ENCODE peak calls at places on chromosomes 13 and 19, in nine cellular contexts. One of them, this sample, is unnamed.
A peak's percentile ranks its signal among the peaks of the same experiment; 100 is the strongest.

GRCh38 chr13:36057041-36057440 is 74.1 kb downstream of the DCLK1 start:
- DNase-seq in tibial nerve: no peak
- DNase-seq in ovary: no peak
- DNase-seq in adrenal gland: no peak
- DNase-seq in Peyer's patch: no peak
- DNase-seq in vagina: no peak
- DNase-seq in right lobe of liver: no peak
- DNase-seq in lower leg skin: no peak
- DNase-seq in H1: no peak
- DNase-seq in this sample: no peak

GRCh38 chr19:54231077-54231931 is 8.5 kb upstream of the LILRB3 start:
- DNase-seq in lower leg skin: peak; percentile 96
- DNase-seq in Peyer's patch: peak; percentile 91
- DNase-seq in right lobe of liver: peak; percentile 90
- DNase-seq in ovary: peak; percentile 93
- DNase-seq in tibial nerve: peak; percentile 88
- DNase-seq in adrenal gland: peak; percentile 89
- DNase-seq in vagina: no peak
- DNase-seq in H1: peak; percentile 56
- DNase-seq in this sample: peak; percentile 86

GRCh38 chr19:38142176-38143035 is 81.6 kb downstream of the DPF1 start:
- DNase-seq in ovary: peak; percentile 81
- DNase-seq in adrenal gland: peak; percentile 65
- DNase-seq in Peyer's patch: no peak
- DNase-seq in vagina: no peak
- DNase-seq in H1: peak; percentile 41
- DNase-seq in tibial nerve: peak; percentile 49
- DNase-seq in right lobe of liver: no peak
- DNase-seq in lower leg skin: no peak
- DNase-seq in this sample: peak; percentile 52

GRCh38 chr13:49315036-49315565 is 67.4 kb downstream of the CDADC1 start:
- DNase-seq in tibial nerve: no peak
- DNase-seq in adrenal gland: no peak
- DNase-seq in lower leg skin: peak; percentile 40
- DNase-seq in Peyer's patch: no peak
- DNase-seq in H1: no peak
- DNase-seq in right lobe of liver: no peak
- DNase-seq in ovary: no peak
- DNase-seq in vagina: no peak
- DNase-seq in this sample: no peak

GRCh38 chr13:67619987-67620386 is 389.9 kb upstream of the PCDH9 start:
- DNase-seq in ovary: no peak
- DNase-seq in H1: no peak
- DNase-seq in adrenal gland: no peak
- DNase-seq in vagina: no peak
- DNase-seq in Peyer's patch: no peak
- DNase-seq in lower leg skin: no peak
- DNase-seq in tibial nerve: no peak
- DNase-seq in right lobe of liver: no peak
- DNase-seq in this sample: no peak

GRCh38 chr13:95833713-95834112 is 156.8 kb downstream of the DNAJC3 start:
- DNase-seq in tibial nerve: no peak
- DNase-seq in adrenal gland: no peak
- DNase-seq in Peyer's patch: no peak
- DNase-seq in ovary: no peak
- DNase-seq in vagina: no peak
- DNase-seq in right lobe of liver: no peak
- DNase-seq in lower leg skin: no peak
- DNase-seq in H1: no peak
- DNase-seq in this sample: peak; percentile 20

GRCh38 chr13:114112231-114112825 is 20.1 kb downstream of the RASA3 start:
- DNase-seq in ovary: peak; percentile 13
- DNase-seq in H1: no peak
- DNase-seq in right lobe of liver: peak; percentile 33
- DNase-seq in lower leg skin: peak; percentile 75
- DNase-seq in adrenal gland: peak; percentile 8
- DNase-seq in tibial nerve: no peak
- DNase-seq in Peyer's patch: no peak
- DNase-seq in vagina: no peak
- DNase-seq in this sample: no peak

GRCh38 chr13:112588490-112589297 is 741 bp upstream of the TUBGCP3 start:
- DNase-seq in vagina: no peak
- DNase-seq in ovary: no peak
- DNase-seq in right lobe of liver: no peak
- DNase-seq in lower leg skin: no peak
- DNase-seq in Peyer's patch: no peak
- DNase-seq in H1: no peak
- DNase-seq in tibial nerve: no peak
- DNase-seq in adrenal gland: no peak
- DNase-seq in this sample: peak; percentile 77

GRCh38 chr19:43362179-43362578 is 8.7 kb downstream of the CD177 start:
- DNase-seq in lower leg skin: no peak
- DNase-seq in Peyer's patch: no peak
- DNase-seq in ovary: no peak
- DNase-seq in H1: no peak
- DNase-seq in vagina: no peak
- DNase-seq in adrenal gland: no peak
- DNase-seq in tibial nerve: peak; percentile 16
- DNase-seq in right lobe of liver: no peak
- DNase-seq in this sample: no peak

GRCh38 chr13:99357149-99357596 is 50.0 kb upstream of the GPR183 start:
- DNase-seq in adrenal gland: peak; percentile 84
- DNase-seq in right lobe of liver: no peak
- DNase-seq in H1: no peak
- DNase-seq in ovary: no peak
- DNase-seq in Peyer's patch: no peak
- DNase-seq in tibial nerve: no peak
- DNase-seq in lower leg skin: no peak
- DNase-seq in vagina: no peak
- DNase-seq in this sample: peak; percentile 83

GRCh38 chr19:771332-771785 is 20.4 kb downstream of the MISP start:
- DNase-seq in tibial nerve: no peak
- DNase-seq in vagina: no peak
- DNase-seq in Peyer's patch: no peak
- DNase-seq in adrenal gland: peak; percentile 52
- DNase-seq in ovary: no peak
- DNase-seq in lower leg skin: no peak
- DNase-seq in right lobe of liver: no peak
- DNase-seq in H1: no peak
- DNase-seq in this sample: peak; percentile 83

GRCh38 chr19:3984908-3985642 is at the start of gene EEF2:
- DNase-seq in lower leg skin: peak; percentile 98
- DNase-seq in adrenal gland: peak; percentile 91
- DNase-seq in Peyer's patch: peak; percentile 92
- DNase-seq in ovary: peak; percentile 96
- DNase-seq in vagina: no peak
- DNase-seq in H1: no peak
- DNase-seq in tibial nerve: peak; percentile 88
- DNase-seq in right lobe of liver: peak; percentile 92
- DNase-seq in this sample: peak; percentile 98
- TF ChIP-seq POLR2A in lower leg skin: no peak
- TF ChIP-seq POLR2A in adrenal gland: peak; percentile 99
- TF ChIP-seq POLR2A in Peyer's patch: peak; percentile 99
- TF ChIP-seq POLR2A in ovary: peak; percentile 100
- TF ChIP-seq POLR2A in vagina: peak; percentile 47
- TF ChIP-seq POLR2A in H1: peak; percentile 100
- TF ChIP-seq POLR2A in tibial nerve: peak; percentile 100
- TF ChIP-seq POLR2A in right lobe of liver: peak; percentile 100
- TF ChIP-seq POLR2A in this sample: peak; percentile 99

GRCh38 chr19:52993342-52994178 is 20.2 kb upstream of the ERVV-1 start:
- DNase-seq in lower leg skin: peak; percentile 95
- DNase-seq in Peyer's patch: peak; percentile 69
- DNase-seq in vagina: no peak
- DNase-seq in adrenal gland: peak; percentile 80
- DNase-seq in tibial nerve: peak; percentile 70
- DNase-seq in right lobe of liver: peak; percentile 60
- DNase-seq in ovary: peak; percentile 87
- DNase-seq in H1: no peak
- DNase-seq in this sample: peak; percentile 84
- TF ChIP-seq POLR2A in lower leg skin: no peak
- TF ChIP-seq POLR2A in Peyer's patch: no peak
- TF ChIP-seq POLR2A in vagina: no peak
- TF ChIP-seq POLR2A in adrenal gland: peak; percentile 17
- TF ChIP-seq POLR2A in tibial nerve: peak; percentile 10
- TF ChIP-seq POLR2A in right lobe of liver: no peak
- TF ChIP-seq POLR2A in ovary: no peak
- TF ChIP-seq POLR2A in H1: no peak
- TF ChIP-seq POLR2A in this sample: no peak

GRCh38 chr19:18340237-18340989 is at the start of gene PGPEP1:
- DNase-seq in lower leg skin: peak; percentile 89
- DNase-seq in tibial nerve: peak; percentile 16
- DNase-seq in adrenal gland: peak; percentile 63
- DNase-seq in right lobe of liver: peak; percentile 89
- DNase-seq in ovary: peak; percentile 84
- DNase-seq in H1: no peak
- DNase-seq in Peyer's patch: peak; percentile 85
- DNase-seq in vagina: no peak
- DNase-seq in this sample: peak; percentile 90
- TF ChIP-seq POLR2A in lower leg skin: no peak
- TF ChIP-seq POLR2A in tibial nerve: peak; percentile 62
- TF ChIP-seq POLR2A in adrenal gland: peak; percentile 73
- TF ChIP-seq POLR2A in right lobe of liver: peak; percentile 52
- TF ChIP-seq POLR2A in ovary: peak; percentile 39
- TF ChIP-seq POLR2A in H1: no peak
- TF ChIP-seq POLR2A in Peyer's patch: peak; percentile 61
- TF ChIP-seq POLR2A in vagina: no peak
- TF ChIP-seq POLR2A in this sample: peak; percentile 28

DNA sequence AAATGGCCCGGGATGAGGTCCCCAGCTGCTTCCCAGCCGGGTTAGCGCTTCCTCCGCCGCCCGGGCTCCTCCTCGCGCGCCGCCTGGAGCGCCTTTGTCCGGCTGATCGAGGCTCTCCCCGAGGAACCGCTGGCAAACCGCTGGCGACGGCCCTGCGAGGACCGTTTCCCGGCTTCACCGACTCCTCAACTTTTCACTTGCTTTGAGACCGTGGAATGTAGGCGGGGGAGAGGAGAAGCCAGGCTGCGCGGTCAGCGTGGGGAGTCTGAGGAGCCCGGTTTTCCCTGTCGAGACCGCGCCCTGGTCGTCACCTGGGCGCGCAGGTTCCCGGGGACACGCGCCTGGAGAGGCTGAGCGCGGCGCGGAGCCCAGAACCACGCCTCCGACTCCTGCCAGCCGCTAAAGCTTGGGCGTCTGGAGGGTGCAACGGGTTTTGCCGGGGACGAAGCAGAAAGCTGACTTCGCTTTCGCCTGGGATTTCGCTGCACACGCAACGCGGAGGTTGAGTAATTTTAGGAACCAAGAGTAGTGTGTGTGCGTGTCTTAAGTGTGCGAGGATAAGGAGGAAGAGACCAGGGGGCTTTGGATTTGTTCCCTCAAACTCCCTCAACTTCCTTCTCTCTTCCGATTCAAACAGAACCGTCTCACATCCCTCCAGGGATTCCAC is 7.3 kb upstream of the DGKH start:
- DNase-seq in adrenal gland: peak; percentile 42
- DNase-seq in tibial nerve: peak; percentile 6
- DNase-seq in vagina: no peak
- DNase-seq in ovary: peak; percentile 65
- DNase-seq in lower leg skin: peak; percentile 90
- DNase-seq in right lobe of liver: peak; percentile 61
- DNase-seq in Peyer's patch: peak; percentile 81
- DNase-seq in H1: no peak
- DNase-seq in this sample: peak; percentile 60
- TF ChIP-seq POLR2A in adrenal gland: no peak
- TF ChIP-seq POLR2A in tibial nerve: no peak
- TF ChIP-seq POLR2A in vagina: no peak
- TF ChIP-seq POLR2A in ovary: no peak
- TF ChIP-seq POLR2A in lower leg skin: no peak
- TF ChIP-seq POLR2A in right lobe of liver: no peak
- TF ChIP-seq POLR2A in Peyer's patch: no peak
- TF ChIP-seq POLR2A in H1: no peak
- TF ChIP-seq POLR2A in this sample: no peak

GRCh38 chr13:30421093-30422055 is 919 bp upstream of the UBE2L5 start:
- DNase-seq in H1: no peak
- DNase-seq in ovary: peak; percentile 90
- DNase-seq in lower leg skin: peak; percentile 97
- DNase-seq in vagina: no peak
- DNase-seq in Peyer's patch: peak; percentile 85
- DNase-seq in tibial nerve: peak; percentile 78
- DNase-seq in right lobe of liver: peak; percentile 89
- DNase-seq in adrenal gland: peak; percentile 82
- DNase-seq in this sample: peak; percentile 21
- TF ChIP-seq POLR2A in H1: no peak
- TF ChIP-seq POLR2A in ovary: peak; percentile 67
- TF ChIP-seq POLR2A in lower leg skin: no peak
- TF ChIP-seq POLR2A in vagina: no peak
- TF ChIP-seq POLR2A in Peyer's patch: peak; percentile 45
- TF ChIP-seq POLR2A in tibial nerve: peak; percentile 72
- TF ChIP-seq POLR2A in right lobe of liver: peak; percentile 75
- TF ChIP-seq POLR2A in adrenal gland: peak; percentile 80
- TF ChIP-seq POLR2A in this sample: no peak

GRCh38 chr13:52011690-52012511 is at the start of gene ALG11:
- DNase-seq in lower leg skin: peak; percentile 100
- DNase-seq in adrenal gland: peak; percentile 99
- DNase-seq in Peyer's patch: peak; percentile 100
- DNase-seq in tibial nerve: peak; percentile 99
- DNase-seq in ovary: peak; percentile 100
- DNase-seq in vagina: no peak
- DNase-seq in H1: peak; percentile 97
- DNase-seq in right lobe of liver: peak; percentile 100
- DNase-seq in this sample: peak; percentile 98
- TF ChIP-seq POLR2A in lower leg skin: no peak
- TF ChIP-seq POLR2A in adrenal gland: peak; percentile 56
- TF ChIP-seq POLR2A in Peyer's patch: peak; percentile 44
- TF ChIP-seq POLR2A in tibial nerve: peak; percentile 33
- TF ChIP-seq POLR2A in ovary: peak; percentile 28
- TF ChIP-seq POLR2A in vagina: no peak
- TF ChIP-seq POLR2A in H1: peak; percentile 80
- TF ChIP-seq POLR2A in right lobe of liver: peak; percentile 90
- TF ChIP-seq POLR2A in this sample: peak; percentile 89

DNA sequence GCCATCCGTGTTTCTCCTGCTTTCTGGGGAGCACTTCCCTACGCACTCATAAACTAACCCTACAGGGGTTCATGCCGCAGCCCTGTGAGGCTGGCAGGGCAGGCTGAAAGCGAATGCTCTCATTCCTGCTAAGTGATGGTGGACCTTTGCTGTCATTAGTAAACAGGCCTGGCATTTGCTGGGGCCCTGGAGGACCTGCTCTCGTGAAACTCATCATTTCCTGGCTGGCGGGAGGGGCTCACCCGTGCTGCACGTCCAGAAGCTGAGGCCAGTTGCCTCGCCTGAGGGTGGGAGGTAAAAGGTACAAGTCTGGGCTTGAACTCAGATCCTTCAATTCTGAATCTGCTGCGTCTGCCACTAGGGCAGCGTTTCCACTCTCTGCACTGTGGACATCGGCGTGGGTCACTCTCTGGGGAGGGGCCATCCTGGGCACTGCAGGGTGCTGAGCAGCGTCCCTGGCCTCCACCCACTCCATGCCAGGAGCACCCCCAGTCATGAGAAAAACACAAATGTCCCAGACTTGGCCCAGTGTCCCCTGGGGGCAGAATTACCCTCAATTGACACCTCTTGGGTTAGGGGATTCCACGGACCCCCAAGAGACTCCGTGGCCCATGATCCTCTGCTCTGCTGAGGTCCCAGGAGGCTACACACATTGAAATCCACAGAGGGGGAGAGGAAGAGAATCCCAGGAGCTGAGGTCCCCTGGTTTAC is 7.0 kb downstream of the MOB3A start:
- DNase-seq in H1: no peak
- DNase-seq in tibial nerve: no peak
- DNase-seq in ovary: no peak
- DNase-seq in adrenal gland: no peak
- DNase-seq in vagina: no peak
- DNase-seq in Peyer's patch: no peak
- DNase-seq in right lobe of liver: no peak
- DNase-seq in lower leg skin: no peak
- DNase-seq in this sample: no peak
- TF ChIP-seq POLR2A in H1: no peak
- TF ChIP-seq POLR2A in tibial nerve: no peak
- TF ChIP-seq POLR2A in ovary: no peak
- TF ChIP-seq POLR2A in adrenal gland: no peak
- TF ChIP-seq POLR2A in vagina: no peak
- TF ChIP-seq POLR2A in Peyer's patch: no peak
- TF ChIP-seq POLR2A in right lobe of liver: no peak
- TF ChIP-seq POLR2A in lower leg skin: no peak
- TF ChIP-seq POLR2A in this sample: no peak